ENCODE peak calls at places on chromosome 11, in six cellular contexts. One of them, this sample, is unnamed. For H3K36me3, the result is how much of the 10 kb centered on the place peaks cover.

GRCh38 chr11:59616396-59616982 is 915 bp upstream of the OSBP start:
- DNase-seq in GM23338: no peak
- DNase-seq in spleen: peak
- DNase-seq in left ventricle myocardium inferior: peak
- DNase-seq in cardiac muscle cell: no peak
- DNase-seq in endodermal cell: no peak
- DNase-seq in this sample: no peak

GRCh38 chr11:69611548-69612526 is 29.1 kb upstream of the CCND1 start:
- DNase-seq in GM23338: no peak
- DNase-seq in spleen: no peak
- DNase-seq in left ventricle myocardium inferior: no peak
- DNase-seq in cardiac muscle cell: peak
- DNase-seq in endodermal cell: peak
- DNase-seq in this sample: no peak

GRCh38 chr11:117000039-117000740 is 98.0 kb downstream of the SIK3 start:
- DNase-seq in GM23338: no peak
- DNase-seq in spleen: no peak
- DNase-seq in left ventricle myocardium inferior: no peak
- DNase-seq in cardiac muscle cell: no peak
- DNase-seq in endodermal cell: no peak
- DNase-seq in this sample: no peak

GRCh38 chr11:68338041-68338800 is 25.8 kb downstream of the LRP5 start:
- DNase-seq in GM23338: no peak
- DNase-seq in spleen: no peak
- DNase-seq in left ventricle myocardium inferior: no peak
- DNase-seq in cardiac muscle cell: no peak
- DNase-seq in endodermal cell: no peak
- DNase-seq in this sample: peak

GRCh38 chr11:124884869-124885479 is 12.7 kb downstream of the ROBO4 start:
- DNase-seq in GM23338: no peak
- DNase-seq in spleen: no peak
- DNase-seq in left ventricle myocardium inferior: no peak
- DNase-seq in cardiac muscle cell: no peak
- DNase-seq in endodermal cell: peak
- DNase-seq in this sample: no peak

GRCh38 chr11:71564430-71564829 is 933 bp upstream of the KRTAP5-10 start:
- DNase-seq in GM23338: no peak
- DNase-seq in spleen: no peak
- DNase-seq in left ventricle myocardium inferior: no peak
- DNase-seq in cardiac muscle cell: no peak
- DNase-seq in endodermal cell: no peak
- DNase-seq in this sample: no peak

GRCh38 chr11:8086001-8086479 is 5.0 kb downstream of the TUB start:
- DNase-seq in GM23338: peak
- DNase-seq in spleen: peak
- DNase-seq in left ventricle myocardium inferior: no peak
- DNase-seq in cardiac muscle cell: no peak
- DNase-seq in endodermal cell: no peak
- DNase-seq in this sample: no peak

GRCh38 chr11:46119352-46120216 is 1.7 kb downstream of the PHF21A start:
- DNase-seq in GM23338: peak
- DNase-seq in spleen: peak
- DNase-seq in left ventricle myocardium inferior: peak
- DNase-seq in cardiac muscle cell: peak
- DNase-seq in endodermal cell: peak
- DNase-seq in this sample: peak

GRCh38 chr11:102323542-102324261 is 6.4 kb downstream of the BIRC3 start:
- DNase-seq in GM23338: no peak
- DNase-seq in spleen: no peak
- DNase-seq in left ventricle myocardium inferior: no peak
- DNase-seq in cardiac muscle cell: peak
- DNase-seq in endodermal cell: no peak
- DNase-seq in this sample: no peak

GRCh38 chr11:128302425-128303186 is 284.8 kb downstream of the ETS1 start:
- DNase-seq in GM23338: no peak
- DNase-seq in spleen: no peak
- DNase-seq in left ventricle myocardium inferior: no peak
- DNase-seq in cardiac muscle cell: no peak
- DNase-seq in endodermal cell: no peak
- DNase-seq in this sample: no peak

GRCh38 chr11:10809373-10810199 is 860 bp upstream of the EIF4G2 start:
- DNase-seq in GM23338: peak
- DNase-seq in spleen: peak
- DNase-seq in left ventricle myocardium inferior: no peak
- DNase-seq in cardiac muscle cell: peak
- DNase-seq in endodermal cell: peak
- DNase-seq in this sample: no peak

GRCh38 chr11:131311746-131312145 is 58.7 kb upstream of the NTM start:
- DNase-seq in GM23338: no peak
- DNase-seq in spleen: no peak
- DNase-seq in left ventricle myocardium inferior: no peak
- DNase-seq in cardiac muscle cell: no peak
- DNase-seq in endodermal cell: no peak
- DNase-seq in this sample: no peak

GRCh38 chr11:133012803-133013202 is 519.5 kb downstream of the OPCML start:
- DNase-seq in GM23338: no peak
- DNase-seq in spleen: no peak
- DNase-seq in left ventricle myocardium inferior: no peak
- DNase-seq in cardiac muscle cell: no peak
- DNase-seq in endodermal cell: no peak
- DNase-seq in this sample: no peak

DNA sequence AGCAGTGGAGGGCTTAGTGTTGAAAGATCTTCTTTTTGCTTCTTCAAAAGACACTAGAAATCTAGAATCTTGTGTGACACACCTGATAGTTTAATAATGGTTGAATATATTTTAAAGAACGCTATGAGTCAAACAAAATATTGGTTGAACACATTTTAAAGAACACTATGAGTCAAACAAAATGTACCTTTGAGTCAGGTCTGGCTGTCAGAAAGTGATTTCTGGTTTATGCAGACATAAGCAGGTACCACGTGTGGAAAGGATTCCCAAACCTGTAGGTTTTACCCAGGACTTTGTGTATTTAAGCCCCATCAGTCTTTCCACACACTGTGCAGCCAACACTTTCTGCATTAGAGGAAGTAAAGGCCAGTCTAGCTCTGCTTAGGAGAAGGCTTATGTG is 366.7 kb upstream of the TENM4 start:
- DNase-seq in GM23338: no peak
- DNase-seq in spleen: no peak
- DNase-seq in left ventricle myocardium inferior: no peak
- DNase-seq in cardiac muscle cell: no peak
- DNase-seq in endodermal cell: no peak
- DNase-seq in this sample: no peak
- TF ChIP-seq CTCF in GM23338: no peak
- TF ChIP-seq CTCF in spleen: no peak
- TF ChIP-seq CTCF in left ventricle myocardium inferior: no peak
- TF ChIP-seq CTCF in cardiac muscle cell: no peak
- TF ChIP-seq CTCF in endodermal cell: no peak
- TF ChIP-seq CTCF in this sample: no peak

GRCh38 chr11:134139303-134139872 is 70.5 kb downstream of the JAM3 start:
- DNase-seq in GM23338: peak
- DNase-seq in spleen: no peak
- DNase-seq in left ventricle myocardium inferior: no peak
- DNase-seq in cardiac muscle cell: no peak
- DNase-seq in endodermal cell: no peak
- DNase-seq in this sample: no peak
- H3K4me3 ChIP-seq in GM23338: no peak
- H3K4me3 ChIP-seq in spleen: no peak
- H3K4me3 ChIP-seq in left ventricle myocardium inferior: no peak
- H3K4me3 ChIP-seq in cardiac muscle cell: no peak
- H3K4me3 ChIP-seq in endodermal cell: no peak
- H3K4me3 ChIP-seq in this sample: no peak

GRCh38 chr11:15697437-15698236 is 582.9 kb downstream of the INSC start:
- DNase-seq in GM23338: no peak
- DNase-seq in spleen: no peak
- DNase-seq in left ventricle myocardium inferior: no peak
- DNase-seq in cardiac muscle cell: no peak
- DNase-seq in endodermal cell: no peak
- DNase-seq in this sample: no peak
- H3K36me3 ChIP-seq in GM23338: under half
- H3K36me3 ChIP-seq in spleen: under half
- H3K36me3 ChIP-seq in left ventricle myocardium inferior: under half
- H3K36me3 ChIP-seq in cardiac muscle cell: under half
- H3K36me3 ChIP-seq in endodermal cell: under half
- H3K36me3 ChIP-seq in this sample: under half

DNA sequence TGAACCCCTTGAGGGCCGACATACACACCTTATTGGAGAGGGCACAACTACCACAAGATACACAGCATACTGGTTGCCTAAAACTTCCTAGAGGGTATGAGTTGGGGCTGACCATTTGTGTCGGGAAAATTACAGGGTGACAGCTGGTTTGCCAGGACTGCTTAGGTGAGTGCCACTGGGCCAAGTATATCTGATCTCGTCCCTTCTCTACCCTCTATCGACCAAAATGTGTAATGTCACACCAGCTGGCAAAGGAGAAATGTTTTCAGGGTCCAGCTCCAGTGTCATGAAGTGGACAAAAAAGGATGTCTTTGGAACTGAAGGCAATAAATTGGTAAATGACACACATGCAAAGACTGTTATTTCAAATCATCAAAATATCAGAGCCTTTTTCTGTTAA is 126.1 kb downstream of the PGR start:
- DNase-seq in GM23338: peak
- DNase-seq in spleen: no peak
- DNase-seq in left ventricle myocardium inferior: no peak
- DNase-seq in cardiac muscle cell: no peak
- DNase-seq in endodermal cell: peak
- DNase-seq in this sample: no peak
- TF ChIP-seq CTCF in GM23338: peak
- TF ChIP-seq CTCF in spleen: no peak
- TF ChIP-seq CTCF in left ventricle myocardium inferior: no peak
- TF ChIP-seq CTCF in cardiac muscle cell: no peak
- TF ChIP-seq CTCF in endodermal cell: peak
- TF ChIP-seq CTCF in this sample: peak

DNA sequence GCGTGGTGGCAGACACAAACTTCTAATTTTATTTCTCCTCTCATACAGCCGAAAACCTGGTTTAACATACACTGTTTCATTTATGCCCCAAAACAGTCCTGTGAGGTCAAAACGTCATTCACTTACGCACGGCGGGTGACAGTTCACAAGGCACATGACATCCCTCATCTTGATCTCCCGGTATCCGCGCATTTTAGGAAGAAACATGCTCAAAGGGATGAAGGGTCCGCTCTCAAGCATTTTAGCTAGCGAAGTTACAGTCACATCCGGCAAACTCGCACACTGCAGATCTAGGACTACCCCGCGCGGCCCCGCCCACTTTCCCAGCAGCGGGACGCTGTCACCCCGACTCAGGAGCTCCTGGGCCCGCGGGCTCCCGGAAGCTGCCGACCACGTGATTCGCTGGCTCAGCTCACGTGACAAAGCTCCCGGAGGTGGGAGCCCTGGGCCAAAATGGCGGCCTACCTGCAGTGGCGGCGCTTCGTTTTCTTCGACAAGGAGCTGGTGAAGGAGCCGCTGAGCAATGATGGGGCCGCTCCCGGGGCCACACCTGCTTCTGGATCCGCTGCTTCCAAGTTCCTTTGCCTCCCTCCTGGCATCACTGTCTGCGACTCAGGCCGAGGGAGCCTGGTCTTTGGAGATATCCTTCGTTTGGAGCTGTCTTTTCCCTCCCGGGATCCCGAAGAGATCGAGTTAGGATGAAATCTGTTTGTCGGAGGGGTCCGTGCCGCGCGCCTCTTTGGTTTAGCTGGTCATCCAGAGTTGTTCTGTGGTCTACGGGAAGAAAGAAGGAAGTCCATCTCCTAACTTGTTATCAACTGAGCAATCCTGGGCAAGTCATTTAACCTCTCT is at the start of gene VPS11:
- DNase-seq in GM23338: peak
- DNase-seq in spleen: peak
- DNase-seq in left ventricle myocardium inferior: peak
- DNase-seq in cardiac muscle cell: peak
- DNase-seq in endodermal cell: peak
- DNase-seq in this sample: peak
- H3K4me3 ChIP-seq in GM23338: peak
- H3K4me3 ChIP-seq in spleen: peak
- H3K4me3 ChIP-seq in left ventricle myocardium inferior: peak
- H3K4me3 ChIP-seq in cardiac muscle cell: peak
- H3K4me3 ChIP-seq in endodermal cell: peak
- H3K4me3 ChIP-seq in this sample: peak